ENCODE peak calls at places on chromosomes 4 and X, in ten cellular contexts. H, R, P, M, O, F, Z, G, U and V are unnamed samples.

GRCh38 chrX:110743679-110744340 is 51.8 kb downstream of the CHRDL1 start:
- DNase-seq in H (no peak), G (no peak), M (no peak), F (no peak), U (peak; percentile 33), O (no peak), P (no peak), Z (no peak), R (no peak), V (no peak)

GRCh38 chr4:102196221-102196620 is 149.1 kb downstream of the SLC39A8 start:
- DNase-seq in P (no peak), M (no peak), H (peak; percentile 56), O (no peak), F (no peak), R (no peak), Z (no peak), U (peak; percentile 33), G (no peak), V (no peak)

GRCh38 chr4:175369087-175369486 is 443.0 kb downstream of the GPM6A start:
- DNase-seq in Z (no peak), R (no peak), U (peak; percentile 64), G (no peak), O (no peak), H (peak; percentile 69), F (no peak), P (no peak), M (no peak), V (no peak)

GRCh38 chrX:16511776-16512400 is 138.1 kb upstream of the S100G start:
- DNase-seq in U (no peak), P (no peak), H (no peak), M (no peak), R (no peak), G (no peak), O (no peak), F (no peak), Z (no peak), V (no peak)

GRCh38 chr4:10458190-10458589 is 964 bp upstream of the ZNF518B start:
- DNase-seq in G (no peak), O (no peak), M (no peak), R (no peak), U (no peak), Z (no peak), H (no peak), P (no peak), F (no peak), V (peak; percentile 30)

GRCh38 chr4:3699261-3699660 is 66.9 kb upstream of the ADRA2C start:
- DNase-seq in F (no peak), Z (no peak), M (no peak), R (no peak), P (no peak), G (no peak), H (no peak), U (no peak), O (no peak), V (no peak)

GRCh38 chr4:168648929-168649328 is 152.1 kb downstream of the PALLD start:
- DNase-seq in Z (no peak), U (peak; percentile 60), F (no peak), H (peak; percentile 75), O (no peak), G (no peak), M (no peak), R (no peak), P (no peak), V (no peak)

GRCh38 chrX:99914676-99915075 is 495.4 kb downstream of the PCDH19 start:
- DNase-seq in O (no peak), P (no peak), Z (no peak), U (no peak), R (no peak), F (no peak), M (no peak), H (no peak), G (no peak), V (no peak)

GRCh38 chr4:1021386-1022050 is 10.1 kb downstream of the FGFRL1 start:
- DNase-seq in P (no peak), G (no peak), U (no peak), Z (no peak), H (no peak), F (no peak), M (no peak), O (no peak), R (no peak), V (no peak)

GRCh38 chrX:124887572-124887971 is 432.1 kb upstream of the TEX13C start:
- DNase-seq in H (no peak), G (no peak), F (no peak), O (no peak), P (no peak), Z (no peak), M (no peak), R (no peak), U (no peak), V (no peak)

GRCh38 chr4:71151054-71151453 is 157.6 kb downstream of the DCK start:
- DNase-seq in P (no peak), R (no peak), M (no peak), Z (no peak), F (no peak), G (no peak), H (no peak), U (peak; percentile 66), O (no peak), V (no peak)

GRCh38 chrX:11437642-11438379 is 144.6 kb downstream of the AMELX start:
- DNase-seq in Z (no peak), G (no peak), U (peak; percentile 68), F (no peak), H (peak; percentile 63), O (no peak), P (peak; percentile 50), M (no peak), R (no peak), V (peak; percentile 40)

GRCh38 chr4:15963001-15963451 is at the start of gene FGFBP2:
- DNase-seq in M (peak; percentile 74), H (peak; percentile 33), Z (peak; percentile 57), P (peak; percentile 39), F (peak; percentile 43), O (peak; percentile 85), G (peak; percentile 55), U (peak; percentile 60), R (peak; percentile 41), V (peak; percentile 29)

GRCh38 chrX:123817288-123817894 is 42.5 kb upstream of the XIAP start:
- DNase-seq in O (no peak), F (no peak), H (no peak), M (no peak), G (no peak), Z (no peak), P (no peak), R (no peak), U (no peak), V (no peak)

GRCh38 chr4:6493668-6494304 is 21.4 kb upstream of the PPP2R2C start:
- DNase-seq in M (no peak), O (peak; percentile 5), F (no peak), H (peak; percentile 26), R (no peak), U (no peak), Z (no peak), G (no peak), P (no peak), V (no peak)